ENCODE peak calls at places on chromosomes 5 and 9, in ten cellular contexts. O, N, S, E, J, Z, X, H, Y and M are unnamed samples.
A peak's percentile ranks its signal among the peaks of the same experiment; 100 is the strongest.

GRCh38 chr5:119302449-119302848 is 53.4 kb upstream of the TNFAIP8 start:
- DNase-seq in Y (no peak), Z (no peak), H (no peak), X (no peak), J (no peak), S (no peak), N (no peak), O (no peak), E (no peak), M (no peak)

GRCh38 chr5:150486402-150487198 is 21.3 kb upstream of the NDST1 start:
- DNase-seq in O (peak; percentile 39), X (peak; percentile 40), Z (peak; percentile 44), E (no peak), N (peak; percentile 79), H (no peak), J (peak; percentile 85), Y (peak; percentile 62), S (peak; percentile 62), M (no peak)

GRCh38 chr5:59222687-59223511 is 640.0 kb downstream of the RAB3C start:
- DNase-seq in N (no peak), H (no peak), O (no peak), Z (no peak), S (no peak), Y (no peak), E (no peak), J (no peak), X (no peak), M (no peak)

GRCh38 chr9:94926457-94926852 is 200.0 kb downstream of the AOPEP start:
- DNase-seq in S (no peak), H (no peak), N (no peak), J (no peak), Y (no peak), Z (no peak), O (no peak), E (no peak), X (no peak), M (no peak)

GRCh38 chr9:130305381-130305780 is 39.8 kb downstream of the HMCN2 start:
- DNase-seq in Z (no peak), O (no peak), S (no peak), N (no peak), E (no peak), X (no peak), J (no peak), Y (no peak), H (no peak), M (no peak)

GRCh38 chr9:29556317-29556716 is 1983.0 kb upstream of the C9orf72 start:
- DNase-seq in J (no peak), E (no peak), H (no peak), Z (no peak), S (no peak), X (no peak), O (peak; percentile 57), Y (no peak), N (no peak), M (no peak)

GRCh38 chr9:121862371-121862970 is 211.0 kb downstream of the DAB2IP start:
- DNase-seq in E (no peak), J (no peak), N (no peak), X (no peak), Z (no peak), H (no peak), Y (no peak), O (no peak), S (no peak), M (no peak)

GRCh38 chr9:79346350-79347020 is 225.3 kb upstream of the TLE4 start:
- DNase-seq in S (no peak), Z (no peak), E (no peak), Y (no peak), H (no peak), N (no peak), J (no peak), O (no peak), X (no peak), M (no peak)

GRCh38 chr9:394347-395052 is 179.8 kb downstream of the DOCK8 start:
- DNase-seq in J (no peak), Z (no peak), X (no peak), S (no peak), Y (no peak), O (no peak), H (no peak), N (no peak), E (no peak), M (peak; percentile 68)